ENCODE peak calls at places on chromosomes 12 and 14, in six cellular contexts. U is MM.1S, L is mammary epithelial cell, O is GM10248, T is astrocyte of the spinal cord, I is ovary. E is an unnamed sample.
A peak's percentile ranks its signal among the peaks of the same experiment; 100 is the strongest.

GRCh38 chr12:46219147-46219891 is 49.5 kb downstream of the SLC38A1 start:
- DNase-seq in U (no peak), L (no peak), O (no peak), T (no peak), I (no peak), E (no peak)

GRCh38 chr12:67484788-67485480 is 163.6 kb upstream of the DYRK2 start:
- DNase-seq in U (peak; percentile 88), L (no peak), O (no peak), T (no peak), I (no peak), E (no peak)

GRCh38 chr12:64669270-64669842 is 59.1 kb downstream of the RASSF3 start:
- DNase-seq in U (peak; percentile 78), L (peak; percentile 17), O (peak; percentile 51), T (peak; percentile 16), I (peak; percentile 70), E (peak; percentile 41)

GRCh38 chr14:34873591-34874385 is 1.4 kb downstream of the BAZ1A start:
- DNase-seq in U (peak; percentile 57), L (peak; percentile 81), O (peak; percentile 85), T (peak; percentile 71), I (peak; percentile 73), E (peak; percentile 85)

GRCh38 chr12:1606021-1606622 is 11.7 kb upstream of the FBXL14 start:
- DNase-seq in U (no peak), L (peak; percentile 92), O (peak; percentile 63), T (peak; percentile 82), I (peak; percentile 89), E (peak; percentile 61)

GRCh38 chr12:125386652-125387051 is 321.4 kb downstream of the AACS start:
- DNase-seq in U (no peak), L (no peak), O (no peak), T (no peak), I (no peak), E (no peak)

GRCh38 chr12:26821212-26821701 is 11.7 kb downstream of the ITPR2 start:
- DNase-seq in U (no peak), L (no peak), O (no peak), T (peak; percentile 64), I (no peak), E (no peak)

GRCh38 chr14:66233571-66233970 is 252.6 kb upstream of the CCDC196 start:
- DNase-seq in U (no peak), L (no peak), O (no peak), T (no peak), I (no peak), E (no peak)

GRCh38 chr12:113818278-113818677 is 147.8 kb downstream of the RBM19 start:
- DNase-seq in U (no peak), L (no peak), O (no peak), T (no peak), I (no peak), E (no peak)

GRCh38 chr12:104133861-104134260 is 4.1 kb downstream of the NFYB start:
- DNase-seq in U (no peak), L (no peak), O (no peak), T (peak; percentile 14), I (no peak), E (no peak)

GRCh38 chr12:108363565-108363964 is 24.5 kb upstream of the CMKLR1 start:
- DNase-seq in U (no peak), L (no peak), O (no peak), T (no peak), I (no peak), E (no peak)

DNA sequence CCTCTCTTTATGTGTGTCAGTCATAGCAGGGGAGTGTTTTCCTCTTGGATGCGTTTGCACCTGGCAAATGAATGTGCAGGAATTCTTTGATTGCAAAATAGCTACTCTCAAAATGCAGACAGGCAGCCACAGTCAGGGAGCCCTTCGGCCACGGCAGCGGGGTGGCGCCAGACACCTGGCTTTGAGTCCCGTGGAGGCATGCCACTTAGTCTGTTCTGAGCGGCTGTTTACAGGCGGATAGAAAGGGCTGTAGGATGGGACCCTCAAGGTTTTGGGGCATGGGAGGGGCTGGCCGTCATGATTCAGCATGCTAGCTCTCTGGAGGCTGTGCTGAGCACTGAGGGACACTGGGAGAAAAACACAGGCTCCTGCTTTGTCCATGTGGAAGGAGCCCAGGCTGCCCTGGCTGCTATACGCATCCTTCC is 117.1 kb downstream of the SLC25A47 start:
- DNase-seq in U (no peak), L (peak; percentile 79), O (peak; percentile 63), T (peak; percentile 76), I (peak; percentile 73), E (peak; percentile 62)
- TF ChIP-seq CTCF in U (no peak), L (peak; percentile 95), O (peak; percentile 67), T (peak; percentile 89), I (peak; percentile 78), E (peak; percentile 73)

GRCh38 chr12:128316981-128317526 is 50.1 kb downstream of the TMEM132C start:
- DNase-seq in U (no peak), L (no peak), O (no peak), T (no peak), I (no peak), E (no peak)

GRCh38 chr12:128318946-128319345 is 52.0 kb downstream of the TMEM132C start:
- DNase-seq in U (no peak), L (no peak), O (no peak), T (no peak), I (no peak), E (no peak)

GRCh38 chr12:128314611-128315010 is 47.6 kb downstream of the TMEM132C start:
- DNase-seq in U (no peak), L (no peak), O (no peak), T (no peak), I (no peak), E (no peak)

GRCh38 chr12:128316078-128316477 is 49.1 kb downstream of the TMEM132C start:
- DNase-seq in U (no peak), L (no peak), O (no peak), T (no peak), I (no peak), E (no peak)
- TF ChIP-seq CTCF in U (no peak), L (no peak), O (no peak), T (no peak), I (no peak), E (no peak)

GRCh38 chr12:109713187-109713984 is at the start of gene FAM222A:
- DNase-seq in U (peak; percentile 92), L (peak; percentile 95), O (peak; percentile 96), T (peak; percentile 98), I (peak; percentile 99), E (peak; percentile 98)
- TF ChIP-seq CTCF in U (no peak), L (no peak), O (no peak), T (no peak), I (peak; percentile 39), E (no peak)

GRCh38 chr14:75229923-75230792 is 48.5 kb upstream of the FOS start:
- DNase-seq in U (peak; percentile 70), L (peak; percentile 92), O (peak; percentile 43), T (peak; percentile 10), I (no peak), E (no peak)
- TF ChIP-seq CTCF in U (no peak), L (peak; percentile 38), O (no peak), T (no peak), I (no peak), E (no peak)

DNA sequence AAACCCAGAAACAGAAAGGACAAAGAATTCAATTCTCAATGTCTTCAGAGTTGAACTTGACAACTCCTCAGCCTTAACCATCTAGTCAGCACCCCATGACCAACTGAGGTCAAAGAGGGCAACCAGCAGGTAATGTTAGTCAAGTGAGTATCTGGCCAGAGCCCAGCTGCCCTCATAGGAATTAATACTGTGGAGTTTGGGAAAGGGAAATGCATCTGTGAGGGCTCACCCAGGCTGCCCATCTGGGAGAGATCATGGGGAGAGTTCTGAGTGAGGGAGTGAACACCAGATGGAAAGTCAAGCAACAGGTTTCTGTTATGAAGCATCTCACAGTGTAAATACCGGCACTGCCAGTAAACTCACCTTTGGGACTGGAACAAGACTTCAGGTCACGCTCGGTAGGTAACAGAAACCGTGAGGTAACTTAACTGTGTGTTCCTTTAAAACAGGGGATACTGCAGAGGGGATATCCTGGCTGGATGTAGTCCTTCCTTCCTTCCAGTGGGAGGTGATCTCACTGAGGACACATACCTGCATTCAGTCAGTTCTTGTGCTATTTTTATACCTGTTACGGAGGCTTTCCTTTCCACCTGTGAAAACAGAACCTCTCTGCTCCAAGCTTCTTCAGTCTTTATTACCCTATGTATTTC is 94.4 kb downstream of the DAD1 start:
- DNase-seq in U (no peak), L (no peak), O (no peak), T (no peak), I (no peak), E (no peak)
- TF ChIP-seq CTCF in U (no peak), L (no peak), O (no peak), T (no peak), I (no peak), E (peak; percentile 33)

GRCh38 chr12:24748326-24748725 is 200.6 kb downstream of the BCAT1 start:
- DNase-seq in U (no peak), L (no peak), O (no peak), T (no peak), I (no peak), E (no peak)
- TF ChIP-seq CTCF in U (no peak), L (no peak), O (no peak), T (no peak), I (no peak), E (no peak)

DNA sequence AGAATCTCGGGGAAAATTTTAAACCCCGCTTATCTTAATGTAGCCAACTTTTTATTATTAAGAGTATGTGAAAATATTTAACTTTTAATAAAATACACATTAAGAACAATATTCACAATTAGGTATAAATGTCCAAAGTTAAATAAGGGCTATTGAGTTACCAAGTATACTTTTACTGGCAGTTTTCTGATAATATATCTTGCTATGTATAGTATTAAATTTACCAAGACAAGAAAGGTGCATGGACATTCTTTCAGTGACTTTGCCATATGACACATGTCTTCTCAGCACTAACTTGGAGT is 115.4 kb downstream of the MON2 start:
- DNase-seq in U (no peak), L (no peak), O (no peak), T (no peak), I (no peak), E (no peak)
- TF ChIP-seq CTCF in U (no peak), L (no peak), O (no peak), T (no peak), I (no peak), E (no peak)

GRCh38 chr12:102300824-102301461 is 103.3 kb upstream of the PMCH start:
- DNase-seq in U (peak; percentile 80), L (peak; percentile 63), O (peak; percentile 41), T (peak; percentile 42), I (no peak), E (peak; percentile 43)
- TF ChIP-seq CTCF in U (peak; percentile 73), L (peak; percentile 62), O (peak; percentile 21), T (peak; percentile 22), I (no peak), E (peak; percentile 52)

GRCh38 chr14:29085546-29085945 is 319.0 kb downstream of the FOXG1 start:
- DNase-seq in U (no peak), L (no peak), O (no peak), T (no peak), I (no peak), E (no peak)
- TF ChIP-seq CTCF in U (no peak), L (no peak), O (no peak), T (peak; percentile 48), I (no peak), E (no peak)

E was measured in GM13977.